ENCODE peak calls at places on chromosome 4, in ten cellular contexts. O, I, V, S, M, U, X, N, R and B are unnamed samples.

GRCh38 chr4:824461-825062 is 1.4 kb downstream of the CPLX1 start:
- DNase-seq in N (no peak), S (no peak), I (no peak), M (no peak), O (no peak), X (peak), U (no peak), R (no peak), V (no peak), B (no peak)

GRCh38 chr4:175273995-175274753 is 356.0 kb downstream of the ADAM29 start:
- DNase-seq in M (no peak), X (no peak), R (peak), O (no peak), V (no peak), U (no peak), I (no peak), N (no peak), S (no peak), B (no peak)

GRCh38 chr4:153773236-153773690 is 13.4 kb upstream of the RNF175 start:
- DNase-seq in N (no peak), R (no peak), S (no peak), V (no peak), M (no peak), O (no peak), X (no peak), I (no peak), U (no peak), B (no peak)

GRCh38 chr4:125268065-125268755 is 46.5 kb upstream of the FAT4 start:
- DNase-seq in N (no peak), R (no peak), O (no peak), M (no peak), U (no peak), S (no peak), V (no peak), I (no peak), X (no peak), B (no peak)

GRCh38 chr4:5638976-5639375 is 69.4 kb downstream of the EVC2 start:
- DNase-seq in M (no peak), I (no peak), U (no peak), R (peak), X (no peak), N (no peak), S (no peak), O (no peak), V (no peak), B (no peak)

GRCh38 chr4:100061835-100062234 is 111.8 kb upstream of the H2AZ1 start:
- DNase-seq in R (peak), U (no peak), S (no peak), M (no peak), N (no peak), X (no peak), I (no peak), O (no peak), V (no peak), B (no peak)

GRCh38 chr4:797066-797465 is 28.9 kb downstream of the CPLX1 start:
- DNase-seq in R (no peak), U (no peak), I (no peak), X (no peak), S (no peak), V (no peak), N (no peak), O (no peak), M (no peak), B (no peak)

GRCh38 chr4:31307026-31307425 is 586.9 kb downstream of the PCDH7 start:
- DNase-seq in M (no peak), S (no peak), R (no peak), O (no peak), X (no peak), U (no peak), I (no peak), N (no peak), V (no peak), B (no peak)

GRCh38 chr4:64799751-64800150 is 390.5 kb upstream of the TECRL start:
- DNase-seq in M (no peak), V (no peak), N (no peak), S (no peak), U (no peak), O (no peak), R (no peak), X (no peak), I (no peak), B (no peak)

GRCh38 chr4:91373546-91373945 is 930.2 kb upstream of the GRID2 start:
- DNase-seq in I (no peak), R (no peak), M (no peak), U (no peak), O (no peak), S (no peak), X (no peak), V (no peak), N (no peak), B (no peak)

GRCh38 chr4:40763228-40763716 is 13.5 kb downstream of the NSUN7 start:
- DNase-seq in N (no peak), V (no peak), O (no peak), R (peak), I (no peak), X (no peak), S (no peak), U (no peak), M (no peak), B (no peak)

GRCh38 chr4:18869166-18869565 is 847.6 kb upstream of the LCORL start:
- DNase-seq in V (no peak), S (no peak), O (no peak), M (no peak), X (no peak), N (no peak), R (no peak), U (no peak), I (no peak), B (no peak)

GRCh38 chr4:102341201-102341600 is 4.1 kb downstream of the SLC39A8 start:
- DNase-seq in U (no peak), I (no peak), S (no peak), M (no peak), R (no peak), N (no peak), X (no peak), O (no peak), V (no peak), B (no peak)

GRCh38 chr4:39706334-39706733 is 8.4 kb downstream of the UBE2K start:
- DNase-seq in V (no peak), O (no peak), U (no peak), R (peak), I (peak), N (peak), X (no peak), M (peak), S (peak), B (no peak)

GRCh38 chr4:6470502-6471302 is 1.7 kb downstream of the PPP2R2C start:
- DNase-seq in V (peak), X (peak), S (no peak), I (no peak), R (peak), M (no peak), U (no peak), O (peak), N (peak), B (peak)

GRCh38 chr4:109821186-109821585 is 5.6 kb downstream of the GAR1 start:
- DNase-seq in R (no peak), I (no peak), V (no peak), X (no peak), O (no peak), M (no peak), U (no peak), S (no peak), N (no peak), B (no peak)

GRCh38 chr4:140071806-140072205 is 82.2 kb downstream of the MAML3 start:
- DNase-seq in I (no peak), X (no peak), M (no peak), V (no peak), R (peak), S (peak), N (peak), U (peak), O (no peak), B (no peak)

GRCh38 chr4:168589154-168589553 is 92.3 kb downstream of the PALLD start:
- DNase-seq in O (peak), U (no peak), I (no peak), V (no peak), X (no peak), S (no peak), M (no peak), N (no peak), R (peak), B (peak)

GRCh38 chr4:10079256-10079655 is 37.3 kb downstream of the WDR1 start:
- DNase-seq in U (no peak), N (no peak), I (no peak), R (no peak), M (no peak), X (peak), O (no peak), S (no peak), V (no peak), B (no peak)

GRCh38 chr4:125303058-125303457 is 11.7 kb upstream of the FAT4 start:
- DNase-seq in R (peak), M (no peak), O (no peak), X (no peak), N (no peak), V (no peak), U (no peak), S (no peak), I (no peak), B (no peak)

GRCh38 chr4:12881945-12882589 is 602.1 kb downstream of the RAB28 start:
- DNase-seq in M (no peak), X (no peak), V (no peak), I (no peak), U (no peak), N (no peak), O (no peak), R (no peak), S (no peak), B (no peak)

GRCh38 chr4:37628977-37629609 is 57.1 kb downstream of the RELL1 start:
- DNase-seq in R (peak), N (no peak), M (peak), S (no peak), I (peak), O (peak), V (peak), X (no peak), U (no peak), B (peak)

GRCh38 chr4:87306056-87306455 is 16.6 kb downstream of the HSD17B13 start:
- DNase-seq in O (no peak), U (no peak), I (no peak), M (no peak), R (no peak), X (no peak), N (no peak), S (no peak), V (no peak), B (no peak)

GRCh38 chr4:81404294-81404693 is 67.4 kb downstream of the RASGEF1B start:
- DNase-seq in I (no peak), R (peak), N (no peak), X (no peak), M (no peak), V (no peak), U (no peak), O (no peak), S (no peak), B (no peak)

GRCh38 chr4:183989471-183989870 is 84.4 kb downstream of the STOX2 start:
- DNase-seq in X (no peak), V (no peak), R (peak), O (no peak), S (no peak), N (no peak), U (no peak), M (no peak), I (no peak), B (no peak)

GRCh38 chr4:108937066-108937465 is 174.2 kb upstream of the ETNPPL start:
- DNase-seq in O (no peak), N (no peak), V (no peak), X (no peak), S (no peak), U (no peak), M (no peak), I (no peak), R (peak), B (no peak)

GRCh38 chr4:151887816-151888180 is 127.0 kb upstream of the GATB start:
- DNase-seq in U (no peak), V (no peak), I (no peak), N (no peak), S (no peak), X (no peak), M (no peak), R (no peak), O (no peak), B (no peak)

GRCh38 chr4:56060021-56060420 is 111.3 kb downstream of the CEP135 start:
- DNase-seq in R (no peak), I (no peak), O (no peak), S (no peak), U (no peak), M (no peak), V (no peak), N (no peak), X (no peak), B (no peak)

GRCh38 chr4:140158234-140159030 is 4.4 kb upstream of the MAML3 start:
- DNase-seq in U (no peak), M (no peak), S (peak), N (no peak), O (no peak), V (no peak), X (no peak), R (peak), I (peak), B (no peak)

GRCh38 chr4:109406337-109406931 is 27.2 kb upstream of the SEC24B start:
- DNase-seq in X (no peak), U (no peak), N (no peak), S (no peak), M (no peak), O (peak), I (no peak), R (peak), V (no peak), B (no peak)

GRCh38 chr4:7582313-7583096 is 147.8 kb upstream of the PSAPL1 start:
- DNase-seq in S (no peak), U (no peak), O (no peak), I (no peak), N (no peak), M (no peak), V (no peak), X (no peak), R (no peak), B (no peak)
- H3K4me3 ChIP-seq in S (no peak), U (no peak), O (no peak), I (no peak), N (no peak), M (no peak), V (no peak), X (no peak), R (no peak), B (no peak)

DNA sequence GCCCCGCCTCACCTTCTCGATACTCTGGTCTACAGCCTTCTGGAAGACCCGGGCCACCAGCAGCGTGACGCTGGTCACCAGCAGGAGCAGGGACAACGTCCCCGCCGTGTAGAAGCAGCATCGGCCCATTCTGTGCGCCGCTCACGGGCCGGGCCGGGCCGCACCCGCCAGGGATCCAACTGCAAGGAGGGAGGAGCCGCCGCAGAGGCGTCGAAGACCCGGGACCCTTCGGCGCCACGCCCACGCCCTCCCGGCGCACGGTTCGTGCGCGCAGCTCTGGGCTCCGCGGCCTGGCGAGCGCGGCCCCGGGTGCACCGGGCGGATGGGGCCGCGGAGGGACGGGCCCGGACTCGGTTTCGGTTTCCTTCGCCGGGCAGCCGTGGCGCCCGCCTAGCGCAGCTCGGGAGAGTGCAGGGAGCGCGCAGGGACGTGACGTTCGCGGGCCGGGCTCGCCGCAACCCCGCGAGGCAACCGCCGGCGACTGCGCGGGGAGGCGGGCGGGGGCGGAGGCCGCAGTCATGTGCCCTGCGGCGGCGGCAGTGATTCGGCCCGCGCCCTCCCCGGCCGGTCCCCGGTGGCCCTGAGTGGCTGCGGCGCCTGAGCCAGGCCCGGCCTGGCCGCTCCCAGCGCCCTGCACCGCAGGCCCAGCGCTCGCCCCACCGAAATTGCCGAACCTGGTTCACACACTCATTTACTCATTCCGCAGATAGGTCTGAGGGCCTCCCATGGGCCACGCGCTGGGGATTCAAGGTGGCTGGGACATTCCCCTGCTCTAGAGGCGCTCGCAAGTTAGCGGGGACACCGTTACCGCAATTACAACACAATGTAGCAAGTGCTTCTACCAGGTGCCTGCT is at the start of gene SCARB2:
- DNase-seq in U (peak), X (peak), N (peak), S (peak), V (peak), M (peak), O (peak), I (peak), R (peak), B (peak)
- TF ChIP-seq POLR2A in U (peak), X (no peak), N (peak), S (peak), V (peak), M (peak), O (peak), I (peak), R (peak), B (no peak)

GRCh38 chr4:120977435-120977997 is 55.0 kb upstream of the PRDM5 start:
- DNase-seq in X (no peak), I (peak), M (no peak), O (peak), V (no peak), S (peak), U (no peak), N (no peak), R (peak), B (no peak)
- TF ChIP-seq CTCF in X (no peak), I (peak), M (no peak), O (peak), V (no peak), S (peak), U (no peak), N (peak), R (peak), B (no peak)

GRCh38 chr4:173529505-173530325 is at the start of gene HAND2:
- DNase-seq in I (no peak), S (peak), X (no peak), M (peak), V (peak), U (no peak), N (peak), O (peak), R (peak), B (no peak)

GRCh38 chr4:173531085-173531965 is 1.3 kb upstream of the HAND2 start:
- DNase-seq in V (peak), R (no peak), O (no peak), X (peak), U (no peak), I (no peak), M (no peak), S (peak), N (peak), B (no peak)

GRCh38 chr4:173532725-173533511 is 2.9 kb upstream of the HAND2 start:
- DNase-seq in S (no peak), N (peak), X (no peak), U (no peak), R (no peak), M (no peak), O (no peak), V (no peak), I (no peak), B (no peak)

GRCh38 chr4:173528378-173529321 is 1.4 kb downstream of the HAND2 start:
- DNase-seq in R (no peak), O (no peak), M (no peak), I (no peak), X (no peak), N (no peak), U (no peak), V (peak), S (no peak), B (no peak)

GRCh38 chr4:173530326-173531062 is 465 bp upstream of the HAND2 start:
- DNase-seq in N (no peak), M (no peak), X (no peak), S (no peak), V (peak), O (no peak), R (no peak), U (no peak), I (no peak), B (no peak)
- H3K4me3 ChIP-seq in N (peak), M (peak), X (peak), S (peak), V (peak), O (peak), R (peak), U (peak), I (no peak), B (no peak)

GRCh38 chr4:2961411-2962098 is 1.7 kb downstream of the NOP14 start:
- DNase-seq in X (peak), I (no peak), N (no peak), O (no peak), R (no peak), M (no peak), S (no peak), U (no peak), V (no peak), B (peak)
- TF ChIP-seq POLR2A in X (no peak), I (no peak), N (no peak), O (no peak), R (no peak), M (no peak), S (no peak), U (no peak), V (no peak), B (no peak)

DNA sequence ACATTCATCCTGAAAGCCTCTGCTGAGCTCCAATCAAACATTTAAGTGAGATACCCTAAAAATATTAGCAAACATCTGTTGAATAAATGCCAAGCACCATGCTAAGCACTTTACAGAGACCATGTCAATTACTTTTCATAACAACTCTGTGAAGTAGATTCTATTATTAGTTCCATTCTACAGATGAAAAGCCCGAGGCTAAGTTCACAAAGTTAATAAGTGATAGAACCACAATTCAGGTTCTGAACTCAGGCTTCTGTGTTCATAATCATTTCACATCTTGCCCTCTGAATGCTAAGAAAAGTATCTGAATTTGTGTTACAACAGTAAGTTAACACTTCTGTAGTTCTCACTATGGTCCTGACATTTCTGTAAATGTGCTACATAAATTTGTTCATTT is 27.4 kb downstream of the SEL1L3 start:
- DNase-seq in U (no peak), R (no peak), M (no peak), X (no peak), V (no peak), I (no peak), S (no peak), N (no peak), O (no peak), B (no peak)
- TF ChIP-seq CTCF in U (no peak), R (no peak), M (no peak), X (no peak), V (no peak), I (no peak), S (no peak), N (no peak), O (no peak), B (no peak)

GRCh38 chr4:4455199-4455865 is 68.4 kb downstream of the NSG1 start:
- DNase-seq in U (no peak), I (no peak), N (no peak), R (no peak), S (peak), V (no peak), X (no peak), M (no peak), O (no peak), B (no peak)
- H3K4me3 ChIP-seq in U (no peak), I (no peak), N (no peak), R (no peak), S (no peak), V (no peak), X (no peak), M (no peak), O (no peak), B (no peak)

DNA sequence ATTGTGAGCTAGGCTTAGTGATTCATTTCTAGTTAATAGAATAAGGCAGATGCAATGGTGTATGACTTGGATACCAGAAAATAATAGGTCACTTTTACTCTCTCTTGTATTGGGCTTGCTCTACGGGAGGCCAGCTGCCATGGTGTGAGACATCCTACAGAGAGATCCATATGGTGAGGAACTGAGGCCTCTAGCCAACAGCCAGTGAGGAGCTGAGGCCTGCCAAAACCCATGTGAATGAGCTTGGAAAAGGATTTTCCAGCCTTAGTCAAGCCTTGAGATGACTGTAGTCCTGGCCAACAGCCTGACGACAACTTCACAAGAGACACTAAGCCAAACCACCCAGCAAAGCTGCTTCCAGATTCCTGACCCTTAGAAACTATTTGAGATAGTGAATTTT is 1300.2 kb downstream of the RAPGEF2 start:
- DNase-seq in M (no peak), I (no peak), S (no peak), R (no peak), O (no peak), X (no peak), V (no peak), N (no peak), U (no peak), B (no peak)
- TF ChIP-seq POLR2A in M (no peak), I (no peak), S (no peak), R (no peak), O (no peak), X (no peak), V (no peak), N (no peak), U (no peak), B (no peak)